ENCODE peak calls at places on chromosomes 7 and 10, in ten cellular contexts. C, B, K, M, J, V, W, U, E and N are unnamed samples.

GRCh38 chr10:61195219-61195618 is 251.2 kb upstream of the RHOBTB1 start:
- DNase-seq in C (no peak), B (no peak), K (no peak), M (no peak), J (no peak), V (no peak), W (no peak), U (no peak), E (no peak), N (no peak)

GRCh38 chr10:74586088-74586585 is 240.3 kb upstream of the KAT6B start:
- DNase-seq in C (no peak), B (no peak), K (no peak), M (no peak), J (no peak), V (peak), W (no peak), U (no peak), E (no peak), N (no peak)

GRCh38 chr7:71229699-71230098 is 97.8 kb downstream of the GALNT17 start:
- DNase-seq in C (no peak), B (no peak), K (no peak), M (no peak), J (no peak), V (no peak), W (no peak), U (no peak), E (no peak), N (no peak)

GRCh38 chr10:71684356-71685173 is 35.0 kb downstream of the C10orf105 start:
- DNase-seq in C (peak), B (no peak), K (no peak), M (no peak), J (no peak), V (no peak), W (no peak), U (no peak), E (no peak), N (no peak)

GRCh38 chr7:39656415-39656814 is 33.0 kb downstream of the RALA start:
- DNase-seq in C (no peak), B (no peak), K (no peak), M (no peak), J (no peak), V (no peak), W (no peak), U (no peak), E (no peak), N (no peak)

GRCh38 chr10:93062499-93063216 is 2.1 kb downstream of the CYP26C1 start:
- DNase-seq in C (no peak), B (peak), K (no peak), M (no peak), J (peak), V (peak), W (peak), U (no peak), E (peak), N (no peak)

GRCh38 chr10:28105561-28105960 is 106.7 kb upstream of the ODAD2 start:
- DNase-seq in C (no peak), B (peak), K (no peak), M (no peak), J (no peak), V (no peak), W (no peak), U (no peak), E (no peak), N (no peak)

GRCh38 chr10:5589071-5589962 is 64.6 kb downstream of the CALML3 start:
- DNase-seq in C (no peak), B (no peak), K (no peak), M (no peak), J (no peak), V (no peak), W (peak), U (no peak), E (no peak), N (no peak)

GRCh38 chr10:3639546-3639945 is 145.5 kb downstream of the KLF6 start:
- DNase-seq in C (peak), B (no peak), K (no peak), M (no peak), J (no peak), V (no peak), W (no peak), U (no peak), E (no peak), N (no peak)

GRCh38 chr10:224571-224970 is 89.3 kb downstream of the ZMYND11 start:
- DNase-seq in C (no peak), B (no peak), K (no peak), M (no peak), J (no peak), V (no peak), W (no peak), U (no peak), E (no peak), N (no peak)

GRCh38 chr7:32255036-32255435 is 184.8 kb upstream of the PDE1C start:
- DNase-seq in C (no peak), B (no peak), K (no peak), M (no peak), J (no peak), V (no peak), W (no peak), U (no peak), E (no peak), N (no peak)

GRCh38 chr10:30447125-30447799 is 13.3 kb downstream of the MAP3K8 start:
- DNase-seq in C (peak), B (peak), K (no peak), M (peak), J (no peak), V (peak), W (no peak), U (no peak), E (no peak), N (no peak)

GRCh38 chr10:97713828-97714400 is 384 bp downstream of the MARVELD1 start:
- DNase-seq in C (peak), B (peak), K (peak), M (peak), J (peak), V (peak), W (peak), U (peak), E (peak), N (no peak)

GRCh38 chr10:97502916-97503315 is 4.2 kb downstream of the UBTD1 start:
- DNase-seq in C (no peak), B (no peak), K (no peak), M (no peak), J (no peak), V (no peak), W (no peak), U (no peak), E (no peak), N (no peak)

GRCh38 chr7:101538596-101539459 is 90.3 kb downstream of the MYL10 start:
- DNase-seq in C (peak), B (peak), K (peak), M (peak), J (peak), V (no peak), W (peak), U (peak), E (peak), N (no peak)

GRCh38 chr7:153628825-153629224 is 423.4 kb upstream of the DPP6 start:
- DNase-seq in C (no peak), B (no peak), K (no peak), M (no peak), J (no peak), V (no peak), W (no peak), U (no peak), E (no peak), N (no peak)

GRCh38 chr10:29646960-29647431 is 12.2 kb upstream of the SVIL start:
- DNase-seq in C (no peak), B (peak), K (no peak), M (no peak), J (no peak), V (peak), W (no peak), U (no peak), E (no peak), N (no peak)

GRCh38 chr7:27918503-27918902 is 178.5 kb downstream of the TAX1BP1 start:
- DNase-seq in C (no peak), B (no peak), K (no peak), M (no peak), J (no peak), V (no peak), W (no peak), U (no peak), E (no peak), N (no peak)

GRCh38 chr10:93859049-93859655 is 34.6 kb upstream of the SLC35G1 start:
- DNase-seq in C (no peak), B (no peak), K (no peak), M (peak), J (no peak), V (no peak), W (no peak), U (no peak), E (no peak), N (no peak)

GRCh38 chr7:128322040-128322643 is 21.6 kb downstream of the RBM28 start:
- DNase-seq in C (peak), B (peak), K (no peak), M (peak), J (no peak), V (peak), W (no peak), U (no peak), E (no peak), N (no peak)

GRCh38 chr7:20395094-20395493 is 64.4 kb downstream of the ITGB8 start:
- DNase-seq in C (no peak), B (no peak), K (no peak), M (no peak), J (no peak), V (no peak), W (no peak), U (no peak), E (no peak), N (no peak)

GRCh38 chr7:137142376-137142775 is 201.2 kb downstream of the PTN start:
- DNase-seq in C (no peak), B (no peak), K (no peak), M (peak), J (no peak), V (peak), W (no peak), U (no peak), E (no peak), N (no peak)

GRCh38 chr7:151890355-151891004 is 13.6 kb upstream of the PRKAG2 start:
- DNase-seq in C (no peak), B (no peak), K (no peak), M (no peak), J (no peak), V (no peak), W (peak), U (no peak), E (no peak), N (no peak)

GRCh38 chr7:29190349-29191045 is 4.1 kb upstream of the CHN2 start:
- DNase-seq in C (no peak), B (no peak), K (no peak), M (no peak), J (no peak), V (no peak), W (no peak), U (no peak), E (no peak), N (no peak)

GRCh38 chr7:111380945-111381344 is 181.3 kb downstream of the IMMP2L start:
- DNase-seq in C (peak), B (no peak), K (no peak), M (no peak), J (no peak), V (no peak), W (no peak), U (no peak), E (no peak), N (no peak)

GRCh38 chr10:77892021-77892739 is 34.4 kb downstream of the DLG5 start:
- DNase-seq in C (no peak), B (no peak), K (no peak), M (no peak), J (no peak), V (no peak), W (no peak), U (no peak), E (no peak), N (no peak)

GRCh38 chr10:27713906-27714305 is 31.7 kb downstream of the MKX start:
- DNase-seq in C (no peak), B (peak), K (no peak), M (peak), J (no peak), V (no peak), W (no peak), U (no peak), E (no peak), N (peak)

GRCh38 chr10:119750391-119751230 is 24.8 kb downstream of the INPP5F start:
- DNase-seq in C (peak), B (peak), K (peak), M (peak), J (peak), V (peak), W (peak), U (peak), E (peak), N (peak)

GRCh38 chr7:98395951-98396350 is 4.9 kb downstream of the BAIAP2L1 start:
- DNase-seq in C (no peak), B (no peak), K (no peak), M (no peak), J (no peak), V (no peak), W (no peak), U (no peak), E (no peak), N (no peak)

GRCh38 chr10:131792809-131793208 is 108.0 kb upstream of the PPP2R2D start:
- DNase-seq in C (no peak), B (no peak), K (no peak), M (no peak), J (no peak), V (no peak), W (no peak), U (no peak), E (no peak), N (no peak)

GRCh38 chr7:148711191-148712102 is 12.7 kb downstream of the CUL1 start:
- DNase-seq in C (no peak), B (no peak), K (no peak), M (no peak), J (no peak), V (no peak), W (no peak), U (no peak), E (no peak), N (no peak)

GRCh38 chr7:106127984-106128780 is 16.1 kb upstream of the SYPL1 start:
- DNase-seq in C (no peak), B (peak), K (no peak), M (peak), J (no peak), V (no peak), W (no peak), U (no peak), E (no peak), N (no peak)

GRCh38 chr7:25710954-25711353 is 441.0 kb upstream of the NFE2L3 start:
- DNase-seq in C (no peak), B (no peak), K (no peak), M (no peak), J (no peak), V (no peak), W (no peak), U (no peak), E (no peak), N (no peak)

DNA sequence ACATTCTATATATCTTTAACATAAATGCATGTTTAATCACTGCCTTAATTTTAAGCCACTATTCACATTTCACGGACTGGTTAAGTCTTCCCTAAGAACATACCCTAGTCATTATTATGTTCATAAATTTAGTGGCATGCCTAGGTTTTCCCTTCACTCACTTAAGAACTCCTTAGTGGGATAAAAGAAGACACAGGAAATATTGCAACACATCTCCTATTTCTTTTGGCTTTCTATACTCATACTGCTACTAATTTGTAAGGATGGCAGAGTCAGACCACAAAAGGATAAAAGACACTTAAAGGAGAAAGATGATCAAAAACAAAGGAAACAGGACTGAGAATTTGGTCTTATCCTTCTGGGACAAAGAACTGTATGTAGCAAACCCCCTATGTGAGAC is 951.4 kb downstream of the SORCS3 start:
- DNase-seq in C (no peak), B (no peak), K (no peak), M (no peak), J (no peak), V (no peak), W (no peak), U (no peak), E (no peak), N (no peak)
- TF ChIP-seq CTCF in C (no peak), B (no peak), K (no peak), M (no peak), J (no peak), V (no peak), W (no peak), U (no peak), E (no peak), N (no peak)

GRCh38 chr10:124798364-124798763 is 3.3 kb upstream of the ABRAXAS2 start:
- DNase-seq in C (no peak), B (no peak), K (no peak), M (no peak), J (no peak), V (no peak), W (no peak), U (no peak), E (no peak), N (no peak)
- TF ChIP-seq CTCF in C (no peak), B (no peak), K (no peak), M (no peak), J (no peak), V (no peak), W (no peak), U (no peak), E (no peak), N (no peak)

DNA sequence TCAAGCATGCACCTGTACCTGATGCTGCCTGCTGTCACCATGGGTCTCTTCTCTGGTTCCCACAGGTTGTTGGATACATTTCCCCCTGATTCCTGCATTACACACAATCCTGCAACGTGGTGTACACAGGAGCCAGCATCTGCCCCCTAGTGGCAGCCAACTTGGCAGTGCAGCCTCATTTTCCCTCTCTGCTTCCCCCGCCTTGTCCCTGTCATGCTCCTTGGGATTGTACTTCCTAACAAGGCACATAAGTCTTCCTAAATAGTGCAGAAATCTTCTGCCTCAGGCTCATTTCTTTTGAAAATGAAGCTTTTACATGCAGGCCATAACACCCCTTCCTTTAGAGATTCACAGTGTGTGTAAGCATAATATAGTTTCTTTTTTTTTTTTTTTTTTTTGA is 387.5 kb downstream of the CCSER2 start:
- DNase-seq in C (peak), B (no peak), K (no peak), M (no peak), J (peak), V (no peak), W (no peak), U (no peak), E (peak), N (no peak)
- TF ChIP-seq CTCF in C (peak), B (no peak), K (no peak), M (no peak), J (peak), V (peak), W (no peak), U (peak), E (peak), N (no peak)

DNA sequence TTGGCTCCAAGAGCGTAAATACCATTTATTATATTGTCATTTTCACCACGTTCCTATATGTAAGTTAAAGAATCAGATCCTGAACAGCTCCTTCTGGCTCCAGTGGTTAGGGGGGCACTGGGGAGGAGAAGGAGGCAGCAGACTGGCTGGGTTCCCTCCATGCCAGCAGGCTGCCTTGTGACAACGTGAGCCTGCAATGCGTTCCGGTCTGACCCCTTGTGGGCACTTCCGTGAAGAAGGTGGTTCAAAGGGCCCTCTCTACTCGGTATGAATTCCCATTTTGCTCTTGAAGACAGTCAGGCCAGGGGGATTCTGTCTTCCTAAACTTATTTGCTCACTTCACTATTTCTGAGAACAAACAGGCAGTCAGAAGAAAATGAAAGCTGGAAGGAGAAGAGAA is 253.4 kb downstream of the BMPER start:
- DNase-seq in C (no peak), B (no peak), K (no peak), M (no peak), J (no peak), V (no peak), W (no peak), U (no peak), E (no peak), N (no peak)
- TF ChIP-seq CTCF in C (peak), B (no peak), K (no peak), M (peak), J (no peak), V (no peak), W (no peak), U (no peak), E (no peak), N (no peak)

GRCh38 chr10:18620856-18621255 is 30.5 kb downstream of the NSUN6 start:
- DNase-seq in C (no peak), B (no peak), K (no peak), M (no peak), J (no peak), V (no peak), W (no peak), U (no peak), E (no peak), N (no peak)

GRCh38 chr10:18611168-18611567 is 40.2 kb downstream of the NSUN6 start:
- DNase-seq in C (no peak), B (no peak), K (no peak), M (no peak), J (no peak), V (no peak), W (no peak), U (no peak), E (no peak), N (no peak)

GRCh38 chr10:18615618-18616017 is 35.8 kb downstream of the NSUN6 start:
- DNase-seq in C (no peak), B (no peak), K (no peak), M (no peak), J (no peak), V (no peak), W (no peak), U (no peak), E (no peak), N (no peak)

GRCh38 chr10:18618995-18619394 is 32.4 kb downstream of the NSUN6 start:
- DNase-seq in C (no peak), B (no peak), K (no peak), M (no peak), J (no peak), V (peak), W (no peak), U (no peak), E (no peak), N (no peak)

GRCh38 chr10:18616337-18616736 is 35.0 kb downstream of the NSUN6 start:
- DNase-seq in C (no peak), B (no peak), K (no peak), M (no peak), J (no peak), V (no peak), W (no peak), U (no peak), E (no peak), N (no peak)
- TF ChIP-seq CTCF in C (no peak), B (peak), K (no peak), M (no peak), J (no peak), V (no peak), W (no peak), U (no peak), E (no peak), N (no peak)